ENCODE peak calls at places on chromosomes 7 and 10, in ten cellular contexts. X, Y, E, M, C, Z, I, H, Q and L are unnamed samples.

GRCh38 chr7:101121996-101122932 is 4.6 kb upstream of the SERPINE1 start:
- DNase-seq in Y (peak; percentile 99), Q (peak; percentile 62), E (peak; percentile 88), H (no peak), C (peak; percentile 40), M (peak; percentile 83), X (peak; percentile 91), Z (peak; percentile 33), I (peak; percentile 46), L (peak; percentile 87)

GRCh38 chr10:2754943-2755342 is 312.4 kb upstream of the PFKP start:
- DNase-seq in Q (no peak), Z (no peak), X (no peak), H (no peak), M (no peak), C (no peak), I (no peak), E (no peak), Y (no peak), L (no peak)

GRCh38 chr10:113132651-113133088 is 182.6 kb downstream of the TCF7L2 start:
- DNase-seq in M (no peak), H (no peak), Q (no peak), Y (peak; percentile 32), Z (no peak), E (no peak), I (no peak), C (no peak), X (no peak), L (no peak)

GRCh38 chr10:49654036-49654693 is 25.3 kb upstream of the C10orf53 start:
- DNase-seq in Q (peak; percentile 31), Z (no peak), Y (no peak), H (no peak), C (no peak), M (no peak), E (no peak), X (no peak), I (no peak), L (no peak)

GRCh38 chr7:32658034-32658944 is 163.0 kb downstream of the AVL9 start:
- DNase-seq in C (no peak), M (no peak), Z (no peak), X (no peak), Y (peak; percentile 43), E (no peak), I (no peak), H (no peak), Q (no peak), L (no peak)

GRCh38 chr7:140475747-140476333 is 3.5 kb downstream of the MKRN1 start:
- DNase-seq in H (no peak), C (peak; percentile 50), E (no peak), M (no peak), X (peak; percentile 57), Z (peak; percentile 50), Q (no peak), Y (peak; percentile 41), I (no peak), L (no peak)

GRCh38 chr7:137953692-137954470 is 48.0 kb downstream of the CREB3L2 start:
- DNase-seq in E (no peak), C (no peak), X (no peak), I (no peak), Z (peak; percentile 35), Q (no peak), M (no peak), Y (peak; percentile 84), H (no peak), L (no peak)

GRCh38 chr7:154795437-154795836 is 207.5 kb downstream of the PAXIP1 start:
- DNase-seq in I (no peak), M (no peak), X (no peak), Q (no peak), C (no peak), E (no peak), Z (no peak), Y (no peak), H (no peak), L (no peak)

GRCh38 chr7:101650579-101651081 is 21.5 kb upstream of the MYL10 start:
- DNase-seq in Z (no peak), C (no peak), X (no peak), E (no peak), Q (no peak), Y (no peak), I (no peak), M (no peak), H (no peak), L (no peak)

GRCh38 chr10:122128357-122128756 is 139.4 kb downstream of the TACC2 start:
- DNase-seq in Q (no peak), H (no peak), X (peak; percentile 94), C (peak; percentile 44), M (peak; percentile 42), Z (peak; percentile 56), E (peak; percentile 83), Y (peak; percentile 44), I (peak; percentile 69), L (peak; percentile 79)

GRCh38 chr7:70615066-70615465 is 516.9 kb upstream of the GALNT17 start:
- DNase-seq in C (no peak), X (no peak), Z (no peak), E (no peak), M (no peak), H (no peak), I (no peak), Y (no peak), Q (no peak), L (no peak)

GRCh38 chr10:51389415-51390342 is 309.7 kb downstream of the CSTF2T start:
- DNase-seq in H (no peak), M (no peak), I (no peak), C (peak; percentile 46), X (no peak), Q (peak; percentile 47), E (peak; percentile 37), Z (peak; percentile 8), Y (peak; percentile 99), L (no peak)

GRCh38 chr7:133091943-133092464 is 10.1 kb upstream of the CHCHD3 start:
- DNase-seq in I (no peak), Z (no peak), H (no peak), M (no peak), Q (no peak), X (no peak), C (no peak), E (no peak), Y (no peak), L (no peak)

GRCh38 chr10:103491729-103492364 is 1.7 kb upstream of the NEURL1 start:
- DNase-seq in M (peak; percentile 52), H (no peak), Y (peak; percentile 98), E (no peak), C (no peak), Z (no peak), X (no peak), I (no peak), Q (no peak), L (peak; percentile 88)

GRCh38 chr10:63921932-63922713 is 400.9 kb downstream of the REEP3 start:
- DNase-seq in Z (no peak), I (no peak), C (no peak), H (no peak), X (no peak), E (no peak), Y (no peak), M (no peak), Q (no peak), L (no peak)

GRCh38 chr10:96576277-96576980 is 10.4 kb downstream of the TM9SF3 start:
- DNase-seq in X (no peak), M (no peak), C (no peak), H (no peak), Z (no peak), Y (no peak), E (no peak), Q (no peak), I (no peak), L (no peak)

GRCh38 chr10:96577037-96577436 is 9.8 kb downstream of the TM9SF3 start:
- DNase-seq in X (no peak), Z (no peak), C (no peak), E (no peak), H (no peak), I (no peak), M (no peak), Y (no peak), Q (no peak), L (no peak)

GRCh38 chr10:96578633-96579032 is 8.2 kb downstream of the TM9SF3 start:
- DNase-seq in M (no peak), C (peak; percentile 38), I (no peak), Y (no peak), Z (no peak), Q (no peak), H (no peak), X (no peak), E (no peak), L (no peak)

GRCh38 chr10:96578022-96578421 is 8.8 kb downstream of the TM9SF3 start:
- DNase-seq in H (no peak), X (no peak), E (no peak), I (no peak), C (no peak), Z (no peak), Y (no peak), Q (no peak), M (no peak), L (no peak)

GRCh38 chr10:96579133-96579532 is 7.7 kb downstream of the TM9SF3 start:
- DNase-seq in C (no peak), H (no peak), I (no peak), E (no peak), X (no peak), Q (no peak), M (no peak), Y (no peak), Z (no peak), L (no peak)
- H3K4me1 ChIP-seq in C (peaks cover 92% of the 10 kb centered on the region), H (peaks cover 66% of the 10 kb centered on the region), I (peaks cover 16% of the 10 kb centered on the region), E (peaks cover 68% of the 10 kb centered on the region), X (no peaks in the 10 kb centered on the region), Q (peaks cover 6% of the 10 kb centered on the region), M (peaks cover 3% of the 10 kb centered on the region), Y (peaks cover 5% of the 10 kb centered on the region), Z (peaks cover 41% of the 10 kb centered on the region), L (no peaks in the 10 kb centered on the region)

GRCh38 chr10:3774814-3775670 is 10.0 kb downstream of the KLF6 start:
- DNase-seq in H (no peak), Y (peak; percentile 91), Z (no peak), C (no peak), X (peak; percentile 73), Q (no peak), M (no peak), I (no peak), E (no peak), L (peak; percentile 51)
- TF ChIP-seq POLR2A in H (no peak), Y (peak; percentile 81), Z (no peak), C (no peak), X (no peak), Q (no peak), M (no peak), I (no peak), E (no peak), L (no peak)

DNA sequence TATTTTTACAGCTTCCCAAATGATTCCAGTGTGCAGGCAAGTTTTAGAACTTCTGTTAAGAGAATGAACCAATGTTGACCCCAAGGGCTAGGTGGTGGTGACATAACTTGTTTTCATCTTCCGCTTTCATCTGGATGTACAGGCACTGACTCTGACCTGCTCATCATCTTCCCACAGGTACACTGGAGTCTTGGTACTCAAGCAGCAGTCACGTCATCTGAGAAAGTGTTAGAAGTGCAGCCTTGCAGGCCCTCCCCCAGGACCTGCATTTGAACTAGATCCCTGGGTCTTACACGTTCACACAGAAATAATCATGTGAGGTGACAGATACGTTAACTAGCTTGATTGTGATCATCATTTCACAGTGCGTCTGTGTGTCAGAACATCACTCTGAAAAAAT is 212.2 kb downstream of the CELF2 start:
- DNase-seq in I (no peak), M (no peak), E (no peak), Y (no peak), Q (no peak), X (no peak), C (no peak), H (no peak), Z (no peak), L (no peak)
- H3K4me1 ChIP-seq in I (peaks cover 3% of the 10 kb centered on the region), M (no peaks in the 10 kb centered on the region), E (peaks cover 41% of the 10 kb centered on the region), Y (no peaks in the 10 kb centered on the region), Q (no peaks in the 10 kb centered on the region), X (no peaks in the 10 kb centered on the region), C (peaks cover 14% of the 10 kb centered on the region), H (peaks cover 22% of the 10 kb centered on the region), Z (no peaks in the 10 kb centered on the region), L (no peaks in the 10 kb centered on the region)

GRCh38 chr10:11176746-11177145 is 159.1 kb downstream of the CELF2 start:
- DNase-seq in Q (no peak), I (no peak), E (no peak), Y (no peak), X (no peak), H (no peak), C (no peak), M (no peak), Z (no peak), L (no peak)
- TF ChIP-seq POLR2A in Q (peak; percentile 12), I (no peak), E (no peak), Y (no peak), X (no peak), H (no peak), C (no peak), M (no peak), Z (no peak), L (no peak)